ENCODE peak calls at places on chromosomes 11 and 22, in four cellular contexts. V is body of pancreas, R is GM12878, I is HCT116. L is an unnamed sample. For H3K27me3, the result is how much of the 10 kb centered on the place peaks cover.

GRCh38 chr11:64649304-64649703 is 58.3 kb downstream of the SLC22A12 start:
- DNase-seq in V (peak), I (peak), R (no peak), L (no peak)

GRCh38 chr11:8206251-8207079 is 37.6 kb upstream of the RIC3 start:
- DNase-seq in I (no peak), R (no peak), V (peak), L (no peak)

GRCh38 chr22:46937185-46937584 is 174.7 kb downstream of the TBC1D22A start:
- DNase-seq in I (no peak), V (no peak), R (no peak), L (no peak)

GRCh38 chr11:115007851-115008250 is 329.5 kb downstream of the NXPE2 start:
- DNase-seq in V (no peak), I (no peak), R (no peak), L (no peak)

GRCh38 chr11:46291441-46292143 is 14.1 kb downstream of the CREB3L1 start:
- DNase-seq in I (no peak), R (no peak), V (no peak), L (no peak)

GRCh38 chr11:82675838-82676237 is 57.8 kb downstream of the FAM181B start:
- DNase-seq in R (no peak), I (no peak), V (no peak), L (no peak)

GRCh38 chr11:37104380-37104779 is 506.3 kb upstream of the RAG2 start:
- DNase-seq in I (no peak), V (no peak), R (no peak), L (no peak)

GRCh38 chr11:7160814-7161489 is 72.2 kb downstream of the RBMXL2 start:
- DNase-seq in I (no peak), V (no peak), R (no peak), L (no peak)

GRCh38 chr22:48488611-48489456 is 1338.8 kb downstream of the BRD1 start:
- DNase-seq in I (no peak), R (no peak), V (no peak), L (no peak)

GRCh38 chr22:36196254-36197064 is 5.2 kb downstream of the APOL4 start:
- DNase-seq in R (no peak), V (no peak), I (no peak), L (no peak)

GRCh38 chr11:55501014-55501413 is 53.3 kb upstream of the OR4C15 start:
- DNase-seq in R (no peak), I (no peak), V (no peak), L (no peak)

GRCh38 chr11:114257621-114258558 is 38.3 kb upstream of the NNMT start:
- DNase-seq in I (no peak), V (peak), R (no peak), L (no peak)

GRCh38 chr11:13638436-13638835 is 30.0 kb upstream of the FAR1 start:
- DNase-seq in R (no peak), I (no peak), V (no peak), L (no peak)

GRCh38 chr11:31443802-31444201 is 65.6 kb downstream of the IMMP1L start:
- DNase-seq in V (no peak), R (no peak), I (no peak), L (no peak)

GRCh38 chr11:62974848-62975522 is 9.8 kb downstream of the SLC22A6 start:
- DNase-seq in R (no peak), V (peak), I (peak), L (peak)

GRCh38 chr11:111592491-111592890 is 9.8 kb upstream of the SIK2 start:
- DNase-seq in I (no peak), R (no peak), V (no peak), L (no peak)

GRCh38 chr22:27146871-27147591 is 489.6 kb downstream of the MIAT start:
- DNase-seq in I (no peak), R (no peak), V (no peak), L (no peak)

GRCh38 chr11:72719144-72719543 is 33.1 kb downstream of the ARAP1 start:
- DNase-seq in R (no peak), I (no peak), V (peak), L (no peak)

GRCh38 chr11:34632105-34632780 is 11.3 kb downstream of the EHF start:
- DNase-seq in V (peak), R (no peak), I (no peak), L (no peak)

GRCh38 chr11:130827697-130828377 is 88.4 kb downstream of the SNX19 start:
- DNase-seq in R (no peak), V (peak), I (peak), L (peak)

GRCh38 chr11:113894421-113894996 is 10.1 kb upstream of the HTR3B start:
- DNase-seq in V (no peak), I (no peak), R (no peak), L (no peak)

GRCh38 chr11:43393765-43394355 is 35.1 kb downstream of the TTC17 start:
- DNase-seq in I (no peak), R (no peak), V (peak), L (no peak)

GRCh38 chr22:30159561-30160353 is 79.5 kb downstream of the HORMAD2 start:
- DNase-seq in V (peak), R (no peak), I (no peak), L (no peak)

GRCh38 chr11:74000307-74000630 is 8.6 kb downstream of the UCP3 start:
- DNase-seq in V (no peak), I (no peak), R (no peak), L (no peak)

GRCh38 chr11:69134957-69135356 is 20.8 kb upstream of the SMIM38 start:
- DNase-seq in V (no peak), I (no peak), R (no peak), L (no peak)

GRCh38 chr22:45709004-45709739 is 37.5 kb downstream of the ATXN10 start:
- DNase-seq in I (no peak), V (no peak), R (no peak), L (no peak)

GRCh38 chr11:126214446-126215240 is 3.1 kb downstream of the FAM118B start:
- DNase-seq in V (no peak), R (no peak), I (no peak), L (peak)

GRCh38 chr11:57164317-57164716 is 17.4 kb upstream of the LRRC55 start:
- DNase-seq in R (no peak), V (no peak), I (no peak), L (no peak)

GRCh38 chr22:37416389-37416788 is 10.9 kb downstream of the ELFN2 start:
- DNase-seq in I (no peak), V (no peak), R (no peak), L (no peak)

GRCh38 chr22:38460367-38460952 is 5.5 kb upstream of the KCNJ4 start:
- DNase-seq in R (no peak), I (no peak), V (no peak), L (no peak)

GRCh38 chr22:38456841-38457699 is 2.1 kb upstream of the KCNJ4 start:
- DNase-seq in I (no peak), V (no peak), R (no peak), L (no peak)

GRCh38 chr22:38461414-38462081 is 6.3 kb upstream of the KDELR3 start:
- DNase-seq in I (peak), R (no peak), V (peak), L (peak)

GRCh38 chr22:38462960-38463784 is 4.7 kb upstream of the KDELR3 start:
- DNase-seq in R (no peak), I (no peak), V (peak), L (no peak)

GRCh38 chr22:38461057-38461413 is 6.0 kb upstream of the KCNJ4 start:
- DNase-seq in R (no peak), V (no peak), I (no peak), L (no peak)
- H3K4me3 ChIP-seq in R (no peak), V (no peak), I (peak), L (no peak)

DNA sequence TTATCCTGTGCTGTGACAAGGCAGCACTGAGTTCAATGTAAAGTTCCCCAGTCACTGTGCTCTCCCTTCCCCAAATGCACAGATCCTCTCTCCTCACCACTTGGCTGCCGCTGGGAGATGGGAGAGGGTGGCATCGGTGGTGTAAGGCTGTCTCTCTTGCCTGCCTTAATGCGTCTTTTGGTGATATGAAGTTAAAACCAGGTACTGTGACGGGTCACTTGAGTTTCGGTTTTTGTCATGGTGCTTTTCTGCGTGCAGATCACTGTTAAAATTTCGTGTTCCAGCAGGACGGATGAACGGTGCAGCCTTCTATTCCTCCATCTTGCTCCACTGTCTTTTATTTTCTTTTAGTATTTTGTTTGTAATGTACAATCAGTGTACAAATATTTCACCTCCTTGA is 18.6 kb downstream of the GLB1L2 start:
- DNase-seq in R (peak), I (no peak), V (no peak), L (no peak)
- TF ChIP-seq POLR2A in R (peak), I (no peak), V (no peak), L (no peak)

DNA sequence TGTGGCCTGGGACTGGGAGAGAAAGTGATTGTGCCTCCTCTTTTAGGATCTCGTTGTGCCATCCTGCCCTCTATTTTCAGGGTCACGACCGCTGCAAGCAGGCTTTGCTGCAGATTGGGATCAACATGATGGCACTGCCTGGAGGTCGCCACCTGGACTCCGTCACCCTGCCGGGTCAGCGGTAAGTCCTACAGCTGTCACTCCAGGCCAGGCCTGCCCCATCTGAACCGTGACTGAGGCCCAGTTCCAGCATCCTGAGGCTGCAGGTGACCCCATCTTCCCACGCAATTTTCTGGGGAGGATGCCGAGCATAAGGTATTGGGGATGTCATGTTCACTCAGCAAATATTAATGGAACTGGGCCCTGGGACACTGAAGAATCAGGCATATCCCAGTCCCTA is 34.3 kb downstream of the INSC start:
- DNase-seq in V (no peak), R (no peak), I (no peak), L (no peak)
- H3K27me3 ChIP-seq in V (under half), R (under half), I (under half), L (under half)

DNA sequence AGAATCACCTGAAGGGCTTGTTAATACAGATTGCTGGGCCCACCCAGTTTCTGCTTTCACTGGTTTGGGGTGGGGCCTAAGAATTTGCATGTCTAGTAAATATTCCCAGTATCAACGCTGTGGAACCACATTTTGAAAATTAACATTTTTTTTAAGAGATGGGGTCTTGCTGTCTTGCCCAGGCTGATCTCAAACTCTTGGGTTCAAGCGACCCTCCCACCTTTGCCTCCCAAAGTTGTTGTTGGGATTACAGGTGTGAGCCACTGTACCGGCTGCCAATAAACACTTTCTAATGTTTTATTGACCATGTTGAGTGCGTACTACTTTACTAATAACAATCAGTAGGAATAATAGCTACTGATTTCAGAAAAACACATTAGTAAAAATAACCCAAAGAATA is 2.5 kb downstream of the EIF4G2 start:
- DNase-seq in V (no peak), I (no peak), R (no peak), L (no peak)
- H3K4me3 ChIP-seq in V (no peak), I (no peak), R (peak), L (no peak)

GRCh38 chr11:125192194-125192593 is 27.6 kb downstream of the PKNOX2 start:
- DNase-seq in V (peak), I (no peak), R (no peak), L (no peak)
- TF ChIP-seq POLR2A in V (no peak), I (no peak), R (no peak), L (no peak)

DNA sequence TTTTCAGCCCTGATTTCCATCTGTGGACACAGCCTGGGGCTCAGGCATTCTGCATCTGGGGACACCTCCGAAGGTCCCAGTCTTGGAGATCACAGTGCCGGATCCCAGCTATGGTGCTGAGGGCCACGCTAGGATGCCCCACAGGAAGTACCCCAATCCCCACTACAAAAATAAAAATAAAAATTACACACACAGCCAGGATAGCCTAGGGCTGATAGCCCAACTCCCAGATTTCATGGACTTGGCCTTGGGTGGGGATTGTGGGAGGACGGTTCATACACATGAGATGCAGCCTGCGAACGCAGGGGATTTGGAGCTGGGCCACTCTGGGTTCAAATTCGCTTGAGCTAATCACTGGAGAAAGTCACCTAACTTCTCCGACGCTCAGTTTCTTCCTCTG is 237.7 kb downstream of the BUD13 start:
- DNase-seq in V (no peak), I (no peak), R (no peak), L (no peak)
- H3K27me3 ChIP-seq in V (under half), I (half or more), R (under half), L (under half)

GRCh38 chr11:120792306-120792705 is 231.6 kb upstream of the TBCEL start:
- DNase-seq in R (no peak), V (no peak), I (no peak), L (peak)
- H3K4me3 ChIP-seq in R (no peak), V (no peak), I (no peak), L (no peak)

L was measured in transverse colon.